ENCODE peak calls at places on chromosomes 13 and 19, in eight cellular contexts. D, B, K, A, G, Z, E and W are unnamed samples.
A peak's percentile ranks its signal among the peaks of the same experiment; 100 is the strongest.

GRCh38 chr13:33351324-33351723 is 65.8 kb upstream of the STARD13 start:
- DNase-seq in D (no peak), A (no peak), E (peak; percentile 90), G (no peak), B (no peak), K (no peak), Z (no peak), W (no peak)

GRCh38 chr13:51444922-51445321 is 7.9 kb downstream of the INTS6 start:
- DNase-seq in A (no peak), E (no peak), K (no peak), Z (no peak), G (no peak), D (no peak), B (no peak), W (no peak)

GRCh38 chr13:99224019-99224418 is 23.4 kb downstream of the UBAC2 start:
- DNase-seq in K (no peak), G (no peak), A (no peak), D (no peak), B (no peak), E (no peak), Z (no peak), W (no peak)

GRCh38 chr13:97884707-97885468 is 68.6 kb upstream of the IPO5 start:
- DNase-seq in Z (no peak), K (no peak), G (no peak), D (no peak), E (no peak), A (no peak), B (no peak), W (no peak)

GRCh38 chr13:111178417-111178816 is 63.3 kb downstream of the ARHGEF7 start:
- DNase-seq in D (no peak), E (peak; percentile 79), K (no peak), G (no peak), B (no peak), Z (no peak), A (no peak), W (no peak)

GRCh38 chr13:27270594-27271520 is at the start of gene RASL11A:
- DNase-seq in K (peak; percentile 44), D (peak; percentile 69), B (peak; percentile 94), A (peak; percentile 89), G (peak; percentile 87), Z (peak; percentile 83), E (peak; percentile 96), W (peak; percentile 87)

GRCh38 chr13:31038834-31039552 is 106.5 kb downstream of the TEX26 start:
- DNase-seq in K (no peak), Z (no peak), A (no peak), G (no peak), B (no peak), D (no peak), E (peak; percentile 42), W (no peak)

GRCh38 chr19:48644839-48645651 is 942 bp downstream of the CA11 start:
- DNase-seq in K (no peak), D (peak; percentile 66), G (peak; percentile 79), B (peak; percentile 90), E (peak; percentile 91), A (peak; percentile 86), Z (peak; percentile 73), W (peak; percentile 79)

GRCh38 chr13:99027661-99028425 is 50.0 kb upstream of the DOCK9 start:
- DNase-seq in A (no peak), Z (no peak), D (no peak), B (no peak), E (no peak), G (no peak), K (no peak), W (no peak)

GRCh38 chr13:46341112-46341711 is 45.8 kb downstream of the RUBCNL start:
- DNase-seq in Z (no peak), G (no peak), K (no peak), A (no peak), E (peak; percentile 83), B (no peak), D (no peak), W (no peak)

GRCh38 chr13:94128430-94128829 is 351.1 kb downstream of the DCT start:
- DNase-seq in G (peak; percentile 21), K (no peak), A (peak; percentile 13), D (peak; percentile 13), Z (peak; percentile 7), B (no peak), E (no peak), W (no peak)

GRCh38 chr19:6066661-6067646 is 43.3 kb downstream of the RFX2 start:
- DNase-seq in B (peak; percentile 92), G (peak; percentile 94), E (peak; percentile 97), K (peak; percentile 71), A (peak; percentile 97), D (peak; percentile 85), Z (peak; percentile 85), W (peak; percentile 87)

GRCh38 chr19:746208-746819 is 4.6 kb upstream of the MISP start:
- DNase-seq in B (no peak), D (no peak), A (no peak), Z (no peak), K (no peak), E (peak; percentile 90), G (no peak), W (no peak)

GRCh38 chr19:19457691-19458090 is 52.2 kb downstream of the GATAD2A start:
- DNase-seq in G (no peak), E (no peak), D (no peak), K (no peak), B (no peak), A (no peak), Z (no peak), W (no peak)

GRCh38 chr13:87820221-87820620 is 149.1 kb downstream of the SLITRK5 start:
- DNase-seq in A (no peak), D (no peak), K (no peak), B (no peak), G (no peak), E (no peak), Z (no peak), W (no peak)

GRCh38 chr13:20383058-20383457 is 142.6 kb downstream of the CRYL1 start:
- DNase-seq in E (no peak), Z (no peak), B (no peak), K (no peak), G (no peak), D (no peak), A (no peak), W (no peak)

GRCh38 chr13:70448820-70449219 is 340.6 kb upstream of the KLHL1 start:
- DNase-seq in E (no peak), K (no peak), B (no peak), G (no peak), A (no peak), D (no peak), Z (no peak), W (no peak)

GRCh38 chr13:34747507-34747906 is 194.6 kb upstream of the NBEA start:
- DNase-seq in G (no peak), K (no peak), A (no peak), D (no peak), E (peak; percentile 6), B (no peak), Z (no peak), W (no peak)

GRCh38 chr13:54787754-54788153 is 1759.1 kb downstream of the OLFM4 start:
- DNase-seq in A (no peak), E (no peak), G (no peak), B (no peak), Z (no peak), D (no peak), K (no peak), W (no peak)

GRCh38 chr13:110722971-110723370 is 9.5 kb downstream of the ING1 start:
- DNase-seq in B (no peak), G (no peak), D (no peak), E (no peak), Z (no peak), A (no peak), K (no peak), W (no peak)

GRCh38 chr13:101996906-101997408 is 404.9 kb downstream of the FGF14 start:
- DNase-seq in D (no peak), B (no peak), K (no peak), A (no peak), E (no peak), G (no peak), Z (no peak), W (no peak)

GRCh38 chr19:58356236-58356970 is 3.1 kb upstream of the A1BG start:
- DNase-seq in K (no peak), A (no peak), E (peak; percentile 75), Z (no peak), B (peak; percentile 50), D (no peak), G (no peak), W (no peak)

GRCh38 chr19:14933506-14933905 is 7.8 kb upstream of the OR7C2 start:
- DNase-seq in B (no peak), E (no peak), G (no peak), Z (no peak), A (no peak), D (no peak), K (no peak), W (no peak)

GRCh38 chr19:7927605-7928333 is 1.8 kb upstream of the CTXN1 start:
- DNase-seq in A (peak; percentile 16), G (no peak), D (no peak), E (peak; percentile 76), Z (peak; percentile 22), B (no peak), K (no peak), W (peak; percentile 49)
- H3K27ac ChIP-seq in A (no peak overlapping the region), G (peak overlapping the region; percentile 99), D (peak overlapping the region; percentile 84), E (peak overlapping the region; percentile 92), Z (peak overlapping the region; percentile 68), B (no peak overlapping the region), K (peak overlapping the region; percentile 96), W (peak overlapping the region; percentile 75)

GRCh38 chr19:46579286-46579944 is 21.7 kb upstream of the CALM3 start:
- DNase-seq in A (no peak), K (no peak), D (no peak), B (peak; percentile 81), Z (no peak), E (peak; percentile 58), G (no peak), W (peak; percentile 38)
- TF ChIP-seq CTCF in A (peak; percentile 12), K (peak; percentile 19), D (no peak), B (peak; percentile 75), Z (peak; percentile 20), E (peak; percentile 29), G (no peak), W (no peak)

GRCh38 chr19:35901854-35902661 is at the start of gene HCST:
- DNase-seq in D (no peak), Z (no peak), G (no peak), A (no peak), B (no peak), K (no peak), E (peak; percentile 88), W (no peak)

GRCh38 chr19:35904312-35905068 is 2.2 kb downstream of the HCST start:
- DNase-seq in B (no peak), G (no peak), Z (no peak), D (no peak), A (no peak), E (peak; percentile 35), K (no peak), W (no peak)

GRCh38 chr19:35903550-35904179 is 1.3 kb downstream of the HCST start:
- DNase-seq in K (peak; percentile 82), D (peak; percentile 43), A (peak; percentile 64), B (peak; percentile 92), G (peak; percentile 40), E (peak; percentile 89), Z (peak; percentile 69), W (peak; percentile 49)

GRCh38 chr19:35901055-35901644 is 810 bp upstream of the NFKBID start:
- DNase-seq in E (peak; percentile 94), K (no peak), G (no peak), A (no peak), B (no peak), Z (no peak), D (no peak), W (no peak)

GRCh38 chr19:35902870-35903475 is 644 bp downstream of the HCST start:
- DNase-seq in D (no peak), Z (no peak), K (no peak), E (no peak), B (no peak), G (no peak), A (no peak), W (no peak)
- H3K4me3 ChIP-seq in D (peak overlapping the region; percentile 25), Z (peak overlapping the region; percentile 30), K (peak overlapping the region; percentile 29), E (peak overlapping the region; percentile 55), B (peak overlapping the region; percentile 60), G (no peak overlapping the region), A (no peak overlapping the region), W (no peak overlapping the region)

GRCh38 chr13:76991432-76991795 is 467 bp upstream of the CLN5 start:
- DNase-seq in Z (peak; percentile 48), D (no peak), G (no peak), K (peak; percentile 20), B (no peak), A (peak; percentile 25), E (no peak), W (no peak)
- H3K27ac ChIP-seq in Z (peak overlapping the region; percentile 91), D (peak overlapping the region; percentile 96), G (peak overlapping the region; percentile 89), K (peak overlapping the region; percentile 80), B (no peak overlapping the region), A (peak overlapping the region; percentile 95), E (peak overlapping the region; percentile 88), W (no peak overlapping the region)